ENCODE peak calls at places on chromosome 21, in seven cellular contexts. One of them, this sample, is unnamed.

GRCh38 chr21:29077651-29078090 is 4.2 kb upstream of the CCT8 start:
- DNase-seq in ELR: peak
- DNase-seq in amniotic stem cell: no peak
- DNase-seq in uterus: no peak
- DNase-seq in stimulated activated CD4-positive, alpha-beta T cell treated with anti-CD3 and anti-CD28 coated beads, Interleukin-4, amount 100 ng/mL, for 48 hours: peak
- DNase-seq in Right ventricle myocardium inferior: no peak
- DNase-seq in KBM-7: no peak
- DNase-seq in this sample: peak

GRCh38 chr21:44582980-44583799 is 2.8 kb upstream of the KRTAP10-5 start:
- DNase-seq in stimulated activated CD4-positive, alpha-beta T cell treated with anti-CD3 and anti-CD28 coated beads, Interleukin-4, amount 100 ng/mL, for 48 hours: no peak
- DNase-seq in amniotic stem cell: no peak
- DNase-seq in ELR: no peak
- DNase-seq in uterus: no peak
- DNase-seq in Right ventricle myocardium inferior: no peak
- DNase-seq in KBM-7: no peak
- DNase-seq in this sample: no peak

GRCh38 chr21:31343030-31343510 is 991 bp downstream of the TIAM1 start:
- DNase-seq in uterus: no peak
- DNase-seq in amniotic stem cell: no peak
- DNase-seq in stimulated activated CD4-positive, alpha-beta T cell treated with anti-CD3 and anti-CD28 coated beads, Interleukin-4, amount 100 ng/mL, for 48 hours: no peak
- DNase-seq in Right ventricle myocardium inferior: no peak
- DNase-seq in ELR: no peak
- DNase-seq in KBM-7: no peak
- DNase-seq in this sample: no peak

GRCh38 chr21:17796503-17796902 is 22.7 kb downstream of the C21orf91 start:
- DNase-seq in stimulated activated CD4-positive, alpha-beta T cell treated with anti-CD3 and anti-CD28 coated beads, Interleukin-4, amount 100 ng/mL, for 48 hours: no peak
- DNase-seq in KBM-7: no peak
- DNase-seq in Right ventricle myocardium inferior: no peak
- DNase-seq in uterus: no peak
- DNase-seq in amniotic stem cell: no peak
- DNase-seq in ELR: no peak
- DNase-seq in this sample: no peak

GRCh38 chr21:44013380-44014088 is 1.4 kb downstream of the TRAPPC10 start:
- DNase-seq in uterus: no peak
- DNase-seq in stimulated activated CD4-positive, alpha-beta T cell treated with anti-CD3 and anti-CD28 coated beads, Interleukin-4, amount 100 ng/mL, for 48 hours: peak
- DNase-seq in ELR: peak
- DNase-seq in KBM-7: peak
- DNase-seq in Right ventricle myocardium inferior: no peak
- DNase-seq in amniotic stem cell: no peak
- DNase-seq in this sample: no peak

GRCh38 chr21:16533692-16534407 is 804.1 kb downstream of the USP25 start:
- DNase-seq in uterus: no peak
- DNase-seq in KBM-7: no peak
- DNase-seq in stimulated activated CD4-positive, alpha-beta T cell treated with anti-CD3 and anti-CD28 coated beads, Interleukin-4, amount 100 ng/mL, for 48 hours: no peak
- DNase-seq in Right ventricle myocardium inferior: no peak
- DNase-seq in amniotic stem cell: no peak
- DNase-seq in ELR: no peak
- DNase-seq in this sample: no peak

GRCh38 chr21:46624050-46624449 is 11.4 kb upstream of the PRMT2 start:
- DNase-seq in uterus: no peak
- DNase-seq in ELR: no peak
- DNase-seq in amniotic stem cell: no peak
- DNase-seq in Right ventricle myocardium inferior: no peak
- DNase-seq in stimulated activated CD4-positive, alpha-beta T cell treated with anti-CD3 and anti-CD28 coated beads, Interleukin-4, amount 100 ng/mL, for 48 hours: no peak
- DNase-seq in KBM-7: no peak
- DNase-seq in this sample: no peak

GRCh38 chr21:41369915-41370839 is 8.3 kb downstream of the MX2 start:
- DNase-seq in stimulated activated CD4-positive, alpha-beta T cell treated with anti-CD3 and anti-CD28 coated beads, Interleukin-4, amount 100 ng/mL, for 48 hours: peak
- DNase-seq in Right ventricle myocardium inferior: no peak
- DNase-seq in KBM-7: no peak
- DNase-seq in ELR: no peak
- DNase-seq in uterus: no peak
- DNase-seq in amniotic stem cell: no peak
- DNase-seq in this sample: peak

GRCh38 chr21:44850208-44850800 is 23.2 kb downstream of the PTTG1IP start:
- DNase-seq in uterus: no peak
- DNase-seq in Right ventricle myocardium inferior: no peak
- DNase-seq in amniotic stem cell: no peak
- DNase-seq in stimulated activated CD4-positive, alpha-beta T cell treated with anti-CD3 and anti-CD28 coated beads, Interleukin-4, amount 100 ng/mL, for 48 hours: no peak
- DNase-seq in KBM-7: no peak
- DNase-seq in ELR: no peak
- DNase-seq in this sample: no peak

GRCh38 chr21:38649120-38649519 is 150.8 kb upstream of the ERG start:
- DNase-seq in KBM-7: no peak
- DNase-seq in Right ventricle myocardium inferior: no peak
- DNase-seq in stimulated activated CD4-positive, alpha-beta T cell treated with anti-CD3 and anti-CD28 coated beads, Interleukin-4, amount 100 ng/mL, for 48 hours: no peak
- DNase-seq in uterus: no peak
- DNase-seq in amniotic stem cell: no peak
- DNase-seq in ELR: no peak
- DNase-seq in this sample: no peak

GRCh38 chr21:28016571-28016970 is 976.1 kb downstream of the LTN1 start:
- DNase-seq in Right ventricle myocardium inferior: no peak
- DNase-seq in ELR: no peak
- DNase-seq in KBM-7: no peak
- DNase-seq in amniotic stem cell: no peak
- DNase-seq in uterus: no peak
- DNase-seq in stimulated activated CD4-positive, alpha-beta T cell treated with anti-CD3 and anti-CD28 coated beads, Interleukin-4, amount 100 ng/mL, for 48 hours: no peak
- DNase-seq in this sample: no peak

GRCh38 chr21:34242973-34243372 is 120.8 kb upstream of the KCNE2 start:
- DNase-seq in stimulated activated CD4-positive, alpha-beta T cell treated with anti-CD3 and anti-CD28 coated beads, Interleukin-4, amount 100 ng/mL, for 48 hours: no peak
- DNase-seq in uterus: no peak
- DNase-seq in amniotic stem cell: no peak
- DNase-seq in ELR: no peak
- DNase-seq in KBM-7: no peak
- DNase-seq in Right ventricle myocardium inferior: no peak
- DNase-seq in this sample: no peak